ENCODE peak calls at places on chromosomes 5 and 9, in seven cellular contexts. R, J, F, X, I, C and B are unnamed samples.

GRCh38 chr5:133870661-133871060 is 97.8 kb downstream of the C5orf15 start:
- DNase-seq in X (peak; percentile 21), J (peak; percentile 79), R (no peak), C (peak; percentile 31), I (peak; percentile 58), F (no peak), B (peak; percentile 20)

GRCh38 chr9:95116002-95116819 is 201.3 kb downstream of the FANCC start:
- DNase-seq in J (no peak), C (no peak), F (peak; percentile 78), R (no peak), I (no peak), X (no peak), B (peak; percentile 61)

GRCh38 chr5:372911-373709 is 51.6 kb downstream of the AHRR start:
- DNase-seq in R (no peak), X (no peak), I (no peak), J (no peak), C (peak; percentile 63), F (peak; percentile 38), B (peak; percentile 67)

GRCh38 chr9:15509931-15510788 is 610 bp downstream of the PSIP1 start:
- DNase-seq in F (peak; percentile 33), R (peak; percentile 81), I (no peak), J (peak; percentile 41), X (peak; percentile 64), C (peak; percentile 34), B (peak; percentile 70)

GRCh38 chr5:163444526-163444925 is 7.1 kb downstream of the CCNG1 start:
- DNase-seq in J (no peak), C (no peak), I (no peak), F (no peak), X (no peak), R (no peak), B (no peak)

GRCh38 chr5:150058480-150059126 is 27.8 kb downstream of the CSF1R start:
- DNase-seq in R (no peak), F (no peak), J (peak; percentile 50), I (peak; percentile 26), X (peak; percentile 50), C (peak; percentile 84), B (no peak)

GRCh38 chr5:7329712-7330111 is 66.2 kb upstream of the ADCY2 start:
- DNase-seq in F (no peak), R (no peak), C (no peak), I (no peak), J (no peak), X (no peak), B (no peak)

GRCh38 chr5:10590226-10591047 is 26.6 kb downstream of the ANKRD33B start:
- DNase-seq in J (peak; percentile 92), F (no peak), I (no peak), R (no peak), X (no peak), C (peak; percentile 71), B (no peak)

GRCh38 chr5:123098767-123099513 is 9.9 kb downstream of the PRDM6 start:
- DNase-seq in J (peak; percentile 69), R (no peak), X (peak; percentile 46), F (no peak), I (no peak), C (peak; percentile 64), B (no peak)
- H3K27me3 ChIP-seq in J (peaks cover 86% of the 10 kb centered on the region), R (no peaks in the 10 kb centered on the region), X (peaks cover 34% of the 10 kb centered on the region), F (peaks cover 71% of the 10 kb centered on the region), I (peaks cover 58% of the 10 kb centered on the region), C (peaks cover 8% of the 10 kb centered on the region), B (peaks cover 68% of the 10 kb centered on the region)

DNA sequence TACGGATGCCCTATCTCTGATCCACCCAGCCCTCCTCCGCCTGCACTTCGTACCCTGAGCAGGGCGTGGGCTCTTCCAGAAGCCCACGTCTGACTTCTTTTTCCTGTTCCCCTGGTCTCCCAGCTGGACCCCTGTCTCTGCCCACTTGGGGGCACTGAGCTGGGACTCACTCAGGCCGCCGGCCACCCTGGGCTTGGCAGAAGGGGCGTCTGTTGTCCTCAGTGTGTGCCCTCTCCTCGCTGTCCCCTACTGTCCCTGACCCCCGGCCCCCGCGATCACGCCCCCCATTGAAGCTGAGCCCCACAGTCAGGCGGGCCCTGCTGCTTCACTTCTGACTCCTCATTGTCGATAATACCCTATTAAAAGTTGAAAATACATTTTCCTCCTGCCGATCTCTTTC is 21.9 kb upstream of the RXRA start:
- DNase-seq in J (no peak), I (no peak), F (no peak), C (no peak), X (peak; percentile 23), R (no peak), B (peak; percentile 54)
- H3K27me3 ChIP-seq in J (no peaks in the 10 kb centered on the region), I (peaks cover 12% of the 10 kb centered on the region), F (no peaks in the 10 kb centered on the region), C (peaks cover 40% of the 10 kb centered on the region), X (no peaks in the 10 kb centered on the region), R (no peaks in the 10 kb centered on the region), B (no peaks in the 10 kb centered on the region)

GRCh38 chr9:128409998-128410397 is 10.7 kb upstream of the CERCAM start:
- DNase-seq in C (peak; percentile 49), X (no peak), R (no peak), F (no peak), J (peak; percentile 48), I (no peak), B (no peak)

GRCh38 chr9:128408963-128409431 is 11.7 kb upstream of the CERCAM start:
- DNase-seq in R (no peak), J (no peak), F (no peak), I (no peak), C (no peak), X (no peak), B (no peak)

GRCh38 chr9:128411373-128412119 is 9.1 kb upstream of the CERCAM start:
- DNase-seq in F (no peak), X (no peak), J (no peak), C (no peak), I (no peak), R (no peak), B (no peak)

GRCh38 chr9:128406848-128407391 is 13.7 kb upstream of the CERCAM start:
- DNase-seq in I (no peak), C (no peak), J (peak; percentile 58), F (no peak), R (no peak), X (no peak), B (no peak)

DNA sequence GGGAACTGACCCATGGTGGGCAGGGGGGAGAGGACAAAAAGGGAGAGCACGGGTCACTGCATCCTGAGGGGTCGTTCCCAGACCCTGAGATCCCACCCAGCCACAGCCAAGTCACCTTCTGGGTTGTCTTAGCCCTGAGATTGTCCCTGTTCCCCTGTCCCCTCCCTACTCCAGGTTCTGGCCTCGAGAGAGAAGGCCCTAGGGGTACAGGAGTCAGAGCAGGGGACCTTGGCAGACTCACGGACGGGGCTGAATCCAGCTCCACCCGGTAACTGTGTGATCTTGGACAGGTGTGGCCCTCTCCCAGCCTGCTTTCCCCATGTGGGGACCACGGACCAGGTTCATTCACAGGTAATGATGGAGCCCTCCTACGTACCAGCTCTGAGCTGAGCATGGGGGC is 11.2 kb upstream of the CERCAM start:
- DNase-seq in X (no peak), F (no peak), I (no peak), R (no peak), J (no peak), C (no peak), B (no peak)
- H3K27me3 ChIP-seq in X (peaks cover 2% of the 10 kb centered on the region), F (peaks cover 84% of the 10 kb centered on the region), I (peaks cover 18% of the 10 kb centered on the region), R (no peaks in the 10 kb centered on the region), J (peaks cover 66% of the 10 kb centered on the region), C (peaks cover 30% of the 10 kb centered on the region), B (peaks cover 6% of the 10 kb centered on the region)

DNA sequence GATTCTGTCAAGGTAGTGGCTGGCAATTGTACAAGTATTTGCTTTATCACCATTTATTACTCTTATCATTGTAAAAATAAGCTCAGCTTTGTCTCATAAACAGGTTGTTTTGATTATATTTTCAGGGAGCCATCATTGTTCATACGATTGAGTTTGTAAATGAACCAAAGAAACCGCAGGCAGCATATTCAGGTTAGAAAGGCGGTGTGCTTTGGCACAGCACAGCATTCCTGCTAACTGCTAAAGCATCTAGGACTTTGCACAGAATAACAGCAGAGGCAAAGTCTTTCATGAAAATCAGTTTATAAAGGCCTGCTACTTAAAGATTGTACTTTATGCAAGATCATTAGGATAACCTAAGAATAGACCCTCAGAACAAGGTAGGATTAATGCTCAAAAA is 281.5 kb upstream of the SLC24A2 start:
- DNase-seq in I (no peak), F (no peak), X (no peak), R (no peak), C (no peak), J (no peak), B (no peak)
- H3K27me3 ChIP-seq in I (no peaks in the 10 kb centered on the region), F (no peaks in the 10 kb centered on the region), X (no peaks in the 10 kb centered on the region), R (no peaks in the 10 kb centered on the region), C (peaks cover 14% of the 10 kb centered on the region), J (no peaks in the 10 kb centered on the region), B (no peaks in the 10 kb centered on the region)